ENCODE peak calls at places on chromosomes 6 and 20, in seven cellular contexts. N is ovary; V is CD4-positive, alpha-beta T cell; R is psoas muscle; X is stomach; E is WERI-Rb-1; T is IMR-90. J is an unnamed sample.

GRCh38 chr6:97669191-97669651 is 386.2 kb upstream of the MMS22L start:
- DNase-seq in X (no peak), R (no peak), T (peak), E (peak), V (no peak), N (no peak), J (peak)

GRCh38 chr6:41098366-41098765 is 25.6 kb downstream of the NFYA start:
- DNase-seq in T (no peak), N (no peak), V (no peak), R (no peak), X (no peak), E (no peak), J (no peak)

GRCh38 chr6:2524090-2524489 is 226.6 kb downstream of the MYLK4 start:
- DNase-seq in E (no peak), T (no peak), X (no peak), R (no peak), N (no peak), V (no peak), J (no peak)

GRCh38 chr6:116405147-116405546 is 34.4 kb downstream of the DSE start:
- DNase-seq in X (no peak), T (peak), R (no peak), E (peak), V (no peak), N (no peak), J (no peak)

GRCh38 chr20:8449120-8449519 is 317.1 kb downstream of the PLCB1 start:
- DNase-seq in R (no peak), V (no peak), E (no peak), N (no peak), X (no peak), T (peak), J (no peak)

GRCh38 chr6:54655162-54655561 is 191.4 kb upstream of the FAM83B start:
- DNase-seq in N (no peak), R (no peak), E (no peak), T (no peak), X (no peak), V (no peak), J (no peak)

GRCh38 chr20:23331951-23332350 is 18.6 kb upstream of the NXT1 start:
- DNase-seq in X (no peak), T (no peak), V (no peak), N (no peak), R (no peak), E (no peak), J (no peak)

GRCh38 chr6:2378891-2379652 is 133.7 kb upstream of the GMDS start:
- DNase-seq in E (no peak), V (no peak), R (no peak), T (peak), N (no peak), X (no peak), J (no peak)

GRCh38 chr6:87660226-87660886 is 41.7 kb downstream of the AKIRIN2 start:
- DNase-seq in E (no peak), V (no peak), X (no peak), N (no peak), R (peak), T (peak), J (no peak)

GRCh38 chr20:7333846-7334245 is 566.4 kb downstream of the BMP2 start:
- DNase-seq in X (no peak), R (no peak), V (no peak), T (no peak), N (no peak), E (no peak), J (no peak)

GRCh38 chr6:145733770-145734169 is 1.6 kb downstream of the EPM2A start:
- DNase-seq in T (peak), X (no peak), N (no peak), E (no peak), V (no peak), R (no peak), J (no peak)

GRCh38 chr20:36461600-36462439 is 79.5 kb upstream of the MYL9 start:
- DNase-seq in T (peak), R (peak), E (peak), X (peak), N (peak), V (peak), J (peak)

GRCh38 chr6:168264593-168265335 is 54.8 kb downstream of the DACT2 start:
- DNase-seq in R (no peak), T (no peak), V (no peak), X (no peak), E (no peak), N (peak), J (no peak)

GRCh38 chr20:9966966-9967365 is 67.8 kb upstream of the ANKEF1 start:
- DNase-seq in V (no peak), R (no peak), E (no peak), T (no peak), X (no peak), N (no peak), J (no peak)

DNA sequence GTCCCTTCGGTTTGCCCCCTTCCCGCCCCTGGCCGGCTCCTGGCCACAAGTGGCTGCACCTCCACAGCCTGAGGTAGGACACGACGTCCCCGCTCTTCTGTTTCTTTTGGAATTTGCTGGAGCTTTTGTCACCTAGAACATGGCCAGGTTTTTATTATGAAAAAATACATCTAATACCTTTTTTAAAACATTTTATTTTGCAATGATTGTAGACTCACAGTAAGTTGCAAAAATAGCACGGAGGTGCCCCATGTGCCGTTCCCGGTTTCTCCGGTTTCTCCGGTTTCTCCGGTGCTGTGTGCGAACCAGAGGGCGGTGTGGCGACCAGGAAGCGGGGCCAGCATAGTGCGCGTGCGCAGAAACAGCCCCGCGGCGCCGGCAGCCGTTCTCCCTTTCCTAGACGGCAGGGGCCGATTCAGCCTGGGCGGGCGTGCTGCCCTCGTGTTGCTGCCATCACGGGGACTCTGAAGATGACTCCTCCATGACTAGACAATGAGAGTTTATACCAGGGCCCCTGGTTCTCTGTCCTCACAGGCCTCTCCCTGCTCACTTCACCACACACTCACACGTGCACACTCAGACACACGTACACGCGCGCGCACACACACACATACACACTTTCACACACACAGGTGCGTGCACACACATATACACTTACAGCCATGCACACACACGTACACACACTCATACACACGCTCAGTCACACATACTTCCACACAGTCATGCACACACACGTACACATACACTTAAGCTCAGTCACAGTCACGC is 102.1 kb downstream of the TMEM242 start:
- DNase-seq in N (peak), R (peak), V (peak), X (peak), E (no peak), T (peak), J (peak)
- TF ChIP-seq CTCF in N (no peak), R (peak), V (no peak), X (no peak), E (no peak), T (no peak), J (peak)

GRCh38 chr6:42550277-42550676 is 13.6 kb upstream of the UBR2 start:
- DNase-seq in R (no peak), V (no peak), N (no peak), X (no peak), T (no peak), E (no peak), J (no peak)

GRCh38 chr6:42552380-42552779 is 11.4 kb upstream of the UBR2 start:
- DNase-seq in V (no peak), R (no peak), N (no peak), E (no peak), X (no peak), T (no peak), J (no peak)

GRCh38 chr6:42545226-42545773 is 18.5 kb upstream of the UBR2 start:
- DNase-seq in V (no peak), X (no peak), N (no peak), R (no peak), T (no peak), E (no peak), J (no peak)

GRCh38 chr6:42551202-42551601 is 12.6 kb upstream of the UBR2 start:
- DNase-seq in N (no peak), V (no peak), X (no peak), R (no peak), T (peak), E (no peak), J (no peak)

DNA sequence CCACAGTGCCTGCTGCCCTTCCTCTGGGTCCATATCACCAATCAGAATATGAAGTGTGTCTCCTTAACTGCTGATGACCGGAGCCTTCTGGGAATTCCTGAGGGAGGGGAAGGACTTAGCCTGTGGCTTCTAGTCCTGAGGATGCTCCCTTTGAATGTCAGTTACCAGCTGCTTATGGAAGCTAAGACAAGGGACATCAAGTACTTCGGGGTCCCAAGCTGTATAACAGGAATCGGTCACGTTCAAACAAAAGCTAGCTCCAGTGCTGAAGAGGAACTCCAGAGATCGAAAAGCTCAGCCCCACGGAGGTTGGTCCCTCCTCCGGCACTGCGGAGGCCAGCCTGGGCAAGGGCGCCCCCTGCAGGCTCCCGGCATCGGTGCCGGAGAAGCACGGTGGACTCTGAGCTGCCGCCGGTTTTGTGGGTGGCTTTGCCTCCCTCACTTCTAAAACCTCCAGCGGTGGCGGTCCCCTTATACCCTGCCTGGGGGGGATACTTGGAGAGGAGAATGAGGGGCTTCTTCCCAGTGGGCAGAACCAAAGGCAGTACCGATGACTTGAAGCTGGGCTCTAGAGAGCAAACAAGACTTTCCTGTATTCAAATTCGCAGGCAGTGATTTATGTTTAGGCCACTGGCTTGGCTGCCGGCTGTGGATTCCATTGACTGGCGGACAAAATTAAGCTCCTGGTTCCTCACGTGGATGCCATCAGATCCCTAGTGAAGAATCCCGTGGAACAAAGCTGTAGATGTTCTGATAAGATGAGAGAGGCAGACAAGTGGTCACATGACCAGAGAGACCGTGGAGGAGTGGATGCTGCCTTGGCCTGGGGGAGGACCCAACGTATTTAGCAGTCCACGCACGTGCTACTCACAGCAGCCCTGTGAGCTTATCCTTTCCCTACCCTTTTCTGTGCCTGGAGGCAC is 16.2 kb upstream of the UBR2 start:
- DNase-seq in X (peak), R (peak), T (peak), V (peak), E (peak), N (peak), J (peak)
- H3K27ac ChIP-seq in X (peak), R (no peak), T (peak), V (no peak), E (peak), N (no peak), J (peak)

GRCh38 chr6:124400600-124400999 is 561.6 kb upstream of the RNF217 start:
- DNase-seq in V (no peak), R (no peak), N (no peak), T (no peak), X (no peak), E (no peak), J (no peak)
- TF ChIP-seq CTCF in V (no peak), R (peak), N (no peak), T (no peak), X (no peak), E (peak), J (no peak)

GRCh38 chr20:396252-396618 is 11.9 kb upstream of the RBCK1 start:
- DNase-seq in T (no peak), X (no peak), N (no peak), V (no peak), R (no peak), E (no peak), J (no peak)

GRCh38 chr20:389220-389619 is 8.7 kb downstream of the TRIB3 start:
- DNase-seq in T (no peak), V (no peak), N (no peak), E (no peak), X (peak), R (no peak), J (no peak)

GRCh38 chr20:387520-387919 is 7.0 kb downstream of the TRIB3 start:
- DNase-seq in X (no peak), N (no peak), R (no peak), E (no peak), V (no peak), T (no peak), J (no peak)

GRCh38 chr20:388034-388994 is 7.8 kb downstream of the TRIB3 start:
- DNase-seq in X (no peak), N (no peak), T (no peak), E (no peak), R (no peak), V (no peak), J (no peak)

DNA sequence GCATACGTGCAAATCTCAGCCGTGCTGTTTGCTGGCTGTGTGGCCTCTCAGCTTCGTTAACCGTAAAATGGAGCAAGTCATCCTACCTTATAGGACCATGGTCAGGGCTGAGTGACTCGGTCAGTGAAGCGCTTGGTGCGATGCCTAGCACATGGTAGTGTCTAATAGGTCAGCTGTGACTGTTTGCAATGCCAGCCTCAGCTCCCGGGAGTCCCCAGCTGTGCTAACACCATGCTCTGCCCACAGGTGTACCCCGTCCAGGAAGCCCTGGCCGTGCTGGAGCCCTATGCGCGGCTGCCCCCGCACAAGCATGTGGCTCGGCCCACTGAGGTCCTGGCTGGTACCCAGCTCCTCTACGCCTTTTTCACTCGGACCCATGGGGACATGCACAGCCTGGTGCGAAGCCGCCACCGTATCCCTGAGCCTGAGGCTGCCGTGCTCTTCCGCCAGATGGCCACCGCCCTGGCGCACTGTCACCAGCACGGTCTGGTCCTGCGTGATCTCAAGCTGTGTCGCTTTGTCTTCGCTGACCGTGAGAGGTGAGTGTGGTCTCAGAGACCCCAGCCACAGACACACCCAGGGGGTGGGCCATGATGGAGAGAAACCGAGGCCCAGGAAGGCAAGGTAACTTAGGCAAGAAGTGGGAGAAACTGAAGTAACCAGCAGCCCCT is 10.6 kb downstream of the TRIB3 start:
- DNase-seq in X (peak), T (no peak), E (no peak), V (no peak), N (no peak), R (no peak), J (no peak)
- H3K27ac ChIP-seq in X (no peak), T (no peak), E (no peak), V (no peak), N (no peak), R (no peak), J (no peak)

GRCh38 chr6:109693128-109693527 is 2.0 kb downstream of the FIG4 start:
- DNase-seq in N (no peak), T (no peak), E (no peak), X (no peak), V (no peak), R (no peak), J (no peak)

GRCh38 chr6:109690740-109691687 is at the start of the genes AK9 and FIG4:
- DNase-seq in V (peak), N (peak), E (peak), T (peak), X (peak), R (peak), J (peak)

GRCh38 chr6:109696355-109696754 is 5.3 kb downstream of the FIG4 start:
- DNase-seq in R (no peak), V (no peak), T (no peak), E (no peak), N (no peak), X (no peak), J (no peak)

GRCh38 chr6:109690373-109690739 is 646 bp downstream of the AK9 start:
- DNase-seq in E (peak), V (peak), X (peak), T (no peak), N (peak), R (peak), J (peak)

DNA sequence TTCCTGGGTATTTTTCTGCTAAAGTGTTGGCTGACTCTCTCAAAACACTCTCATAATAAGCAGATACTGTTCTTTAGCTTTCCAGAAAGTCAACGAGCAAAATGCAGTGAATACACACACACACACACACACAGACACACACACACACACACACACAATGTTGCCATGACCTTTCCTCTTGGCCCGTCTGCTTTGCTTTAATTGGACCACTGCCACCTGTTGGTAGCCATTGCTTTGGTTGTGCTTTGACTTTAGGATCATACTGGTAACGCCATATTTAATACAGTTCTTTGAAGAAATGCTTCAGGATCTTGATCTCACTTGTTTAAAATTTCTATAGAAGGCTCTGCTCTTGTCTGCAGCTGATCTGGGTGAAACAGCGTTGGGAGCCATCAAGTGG is 4.4 kb downstream of the FIG4 start:
- DNase-seq in E (no peak), N (no peak), T (no peak), X (no peak), V (no peak), R (no peak), J (no peak)
- TF ChIP-seq CTCF in E (peak), N (no peak), T (no peak), X (no peak), V (no peak), R (no peak), J (no peak)

GRCh38 chr20:58906111-58906510 is 53.6 kb downstream of the GNAS start:
- DNase-seq in V (no peak), X (no peak), E (no peak), R (no peak), T (no peak), N (no peak), J (no peak)
- H3K27ac ChIP-seq in V (no peak), X (peak), E (no peak), R (peak), T (no peak), N (no peak), J (peak)

GRCh38 chr6:106512048-106512957 is 117.0 kb downstream of the RTN4IP1 start:
- DNase-seq in V (peak), E (peak), N (peak), X (peak), R (peak), T (no peak), J (peak)
- TF ChIP-seq CTCF in V (peak), E (peak), N (no peak), X (no peak), R (no peak), T (peak), J (peak)

DNA sequence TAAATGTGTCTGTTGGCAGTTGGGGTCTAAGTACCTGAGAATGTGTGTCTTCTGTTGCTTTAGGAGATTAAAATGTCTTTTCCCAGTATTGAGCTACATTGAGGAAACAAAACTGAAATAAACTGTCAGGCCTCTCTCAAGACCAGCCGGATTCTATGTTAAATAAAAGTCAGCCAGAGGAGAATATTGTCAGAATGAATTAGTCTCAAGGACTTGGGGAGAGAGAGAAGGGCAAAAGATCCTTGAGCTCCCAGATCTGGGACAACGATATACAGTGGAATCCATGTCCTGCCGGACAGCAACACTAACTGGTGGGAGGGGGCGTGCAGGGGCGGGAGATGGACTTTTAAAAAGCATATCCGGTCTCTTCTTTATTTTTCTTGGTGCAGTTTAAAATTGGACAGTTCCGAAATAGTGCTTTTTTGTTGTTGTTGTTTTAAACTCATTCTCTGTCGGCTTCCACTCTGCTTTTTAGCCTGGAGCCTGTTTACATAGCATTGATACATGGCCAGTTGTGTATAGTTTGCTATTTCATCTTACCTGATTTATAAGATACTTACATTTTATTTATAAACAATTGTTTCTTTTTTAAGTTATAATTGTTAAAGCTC is 3.3 kb upstream of the TBX18 start:
- DNase-seq in R (no peak), E (no peak), N (no peak), T (no peak), V (no peak), X (no peak), J (no peak)
- H3K27ac ChIP-seq in R (no peak), E (no peak), N (no peak), T (no peak), V (no peak), X (no peak), J (peak)